ENCODE peak calls at places on chromosome 18, in six cellular contexts. F, W, I, H, G and V are unnamed samples.

GRCh38 chr18:11885278-11885991 is 22.7 kb downstream of the MPPE1 start:
- DNase-seq in G (no peak), W (no peak), H (no peak), I (no peak), F (no peak), V (peak; percentile 64)

GRCh38 chr18:79634186-79634585 is 45.4 kb upstream of the CTDP1 start:
- DNase-seq in H (no peak), I (no peak), F (no peak), W (no peak), G (no peak), V (no peak)

GRCh38 chr18:37987901-37988300 is 422.3 kb upstream of the CELF4 start:
- DNase-seq in I (no peak), W (no peak), G (no peak), F (no peak), H (no peak), V (no peak)

GRCh38 chr18:44696892-44697291 is 16.2 kb downstream of the SETBP1 start:
- DNase-seq in W (peak; percentile 37), G (no peak), I (no peak), H (no peak), F (no peak), V (peak; percentile 40)

GRCh38 chr18:44259610-44260009 is 421.1 kb upstream of the SETBP1 start:
- DNase-seq in I (no peak), G (no peak), W (no peak), H (no peak), F (no peak), V (no peak)

GRCh38 chr18:73509460-73509859 is 638.2 kb downstream of the FBXO15 start:
- DNase-seq in F (peak; percentile 33), I (no peak), G (no peak), H (no peak), W (no peak), V (no peak)

GRCh38 chr18:55228191-55228590 is 268.9 kb upstream of the CCDC68 start:
- DNase-seq in I (no peak), H (no peak), G (no peak), W (peak; percentile 81), F (peak; percentile 72), V (no peak)

GRCh38 chr18:57359433-57359832 is 7.1 kb downstream of the ST8SIA3 start:
- DNase-seq in G (no peak), I (no peak), W (no peak), H (no peak), F (no peak), V (no peak)

GRCh38 chr18:74116628-74117554 is 30.7 kb downstream of the FBXO15 start:
- DNase-seq in G (no peak), I (peak; percentile 8), F (peak; percentile 65), W (peak; percentile 56), H (peak; percentile 17), V (peak; percentile 58)

GRCh38 chr18:28791101-28791500 is 614.2 kb upstream of the CDH2 start:
- DNase-seq in W (no peak), H (no peak), G (no peak), I (no peak), F (no peak), V (no peak)

GRCh38 chr18:77098033-77098432 is 34.5 kb downstream of the MBP start:
- DNase-seq in G (no peak), H (no peak), I (no peak), W (no peak), F (peak; percentile 84), V (no peak)

GRCh38 chr18:9226463-9226862 is 89.9 kb downstream of the ANKRD12 start:
- DNase-seq in W (no peak), H (no peak), F (no peak), G (no peak), I (no peak), V (no peak)

GRCh38 chr18:7105268-7105667 is 12.3 kb downstream of the LAMA1 start:
- DNase-seq in G (no peak), F (no peak), I (no peak), H (no peak), W (no peak), V (no peak)

GRCh38 chr18:72566327-72566726 is 22.2 kb upstream of the CBLN2 start:
- DNase-seq in I (no peak), H (no peak), G (no peak), F (no peak), W (no peak), V (no peak)

GRCh38 chr18:8744656-8745055 is 39.3 kb downstream of the MTCL1 start:
- DNase-seq in F (peak; percentile 42), G (no peak), I (no peak), W (no peak), H (no peak), V (no peak)

GRCh38 chr18:36296591-36297418 is 708 bp upstream of the FHOD3 start:
- DNase-seq in G (no peak), I (peak; percentile 40), F (peak; percentile 77), W (peak; percentile 88), H (peak; percentile 73), V (peak; percentile 82)

GRCh38 chr18:28689591-28689990 is 512.7 kb upstream of the CDH2 start:
- DNase-seq in F (no peak), W (no peak), H (no peak), G (no peak), I (no peak), V (no peak)

GRCh38 chr18:64936671-64937070 is 787.8 kb upstream of the LINC00305 start:
- DNase-seq in H (no peak), G (no peak), W (no peak), F (no peak), I (no peak), V (no peak)

GRCh38 chr18:12376034-12376717 is 851 bp downstream of the AFG3L2 start:
- DNase-seq in H (no peak), G (no peak), I (no peak), W (peak; percentile 33), F (no peak), V (peak; percentile 39)

GRCh38 chr18:61546598-61546997 is 213.4 kb downstream of the CDH20 start:
- DNase-seq in H (no peak), I (peak; percentile 7), G (no peak), W (no peak), F (peak; percentile 86), V (peak; percentile 24)

GRCh38 chr18:50662775-50663383 is 103.0 kb downstream of the MAPK4 start:
- DNase-seq in I (no peak), H (no peak), F (no peak), G (no peak), W (peak; percentile 72), V (no peak)

GRCh38 chr18:37188016-37188791 is 359.3 kb downstream of the KIAA1328 start:
- DNase-seq in I (no peak), F (peak; percentile 4), W (peak; percentile 54), G (no peak), H (no peak), V (no peak)

GRCh38 chr18:21912339-21913239 is 172.0 kb downstream of the MIB1 start:
- DNase-seq in I (no peak), F (no peak), W (peak; percentile 54), G (no peak), H (no peak), V (no peak)

GRCh38 chr18:21916594-21916993 is 176.0 kb downstream of the MIB1 start:
- DNase-seq in F (no peak), W (no peak), I (no peak), H (no peak), G (no peak), V (no peak)

GRCh38 chr18:21915546-21915945 is 175.0 kb downstream of the MIB1 start:
- DNase-seq in F (no peak), G (no peak), W (no peak), H (no peak), I (no peak), V (no peak)

GRCh38 chr18:21911551-21911950 is 171.0 kb downstream of the MIB1 start:
- DNase-seq in G (no peak), F (no peak), H (no peak), I (no peak), W (no peak), V (no peak)

DNA sequence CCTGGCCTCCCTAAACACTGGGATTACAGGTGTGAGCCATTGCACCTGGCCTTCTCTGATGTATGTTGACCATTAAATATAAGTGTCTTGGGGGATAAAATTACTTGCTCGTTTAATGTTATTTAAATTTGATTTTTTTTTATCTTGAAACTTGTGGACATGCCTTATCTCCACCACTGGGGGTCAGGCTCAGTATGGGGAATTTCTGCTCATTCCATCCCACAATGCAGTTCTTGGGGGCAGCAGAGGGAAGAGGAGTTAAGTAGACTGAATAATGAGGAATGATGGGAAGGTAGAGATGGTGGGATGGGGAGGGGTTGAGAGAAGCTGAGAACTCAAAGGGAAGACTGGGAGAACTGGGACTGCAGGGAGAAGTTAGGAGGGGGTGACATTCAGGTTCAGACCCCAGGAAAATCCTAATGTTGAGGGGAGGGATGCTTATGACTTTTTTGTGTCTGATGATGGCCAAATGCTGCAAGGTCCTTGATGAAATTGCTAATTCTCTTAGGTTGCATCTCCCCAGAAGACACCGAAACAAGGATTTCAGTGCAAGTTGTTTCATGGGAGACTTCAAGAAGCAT is 174.2 kb downstream of the MIB1 start:
- DNase-seq in G (no peak), W (peak; percentile 77), H (no peak), F (peak; percentile 62), I (peak; percentile 59), V (peak; percentile 78)
- TF ChIP-seq CTCF in G (peak; percentile 44), W (peak; percentile 83), H (peak; percentile 21), F (peak; percentile 86), I (peak; percentile 67), V (peak; percentile 75)

DNA sequence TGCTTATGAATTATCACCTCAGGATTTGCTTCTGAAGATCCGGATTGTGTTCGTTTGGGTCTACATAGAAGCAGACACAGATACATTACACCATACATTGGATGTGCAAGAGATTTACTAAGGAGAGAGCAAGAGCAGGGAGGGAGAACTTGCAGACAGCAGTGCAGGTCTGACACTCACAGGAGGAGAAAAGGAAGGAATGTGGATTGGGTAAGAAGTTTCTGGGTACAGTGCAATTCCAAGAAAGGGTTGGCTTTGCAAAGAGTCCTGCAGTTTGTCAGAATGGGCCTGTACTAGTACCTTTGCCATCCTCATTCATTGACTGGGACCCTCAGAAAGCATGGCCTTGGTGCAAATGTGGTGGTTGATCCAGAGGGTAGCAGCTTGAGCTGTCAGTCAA is 4.8 kb upstream of the THOC1 start:
- DNase-seq in F (no peak), H (no peak), W (no peak), G (no peak), I (no peak), V (no peak)
- H3K4me2 ChIP-seq in F (no peak overlapping the region), H (no peak overlapping the region), W (peak overlapping the region; percentile 29), G (no peak overlapping the region), I (no peak overlapping the region), V (no peak overlapping the region)

DNA sequence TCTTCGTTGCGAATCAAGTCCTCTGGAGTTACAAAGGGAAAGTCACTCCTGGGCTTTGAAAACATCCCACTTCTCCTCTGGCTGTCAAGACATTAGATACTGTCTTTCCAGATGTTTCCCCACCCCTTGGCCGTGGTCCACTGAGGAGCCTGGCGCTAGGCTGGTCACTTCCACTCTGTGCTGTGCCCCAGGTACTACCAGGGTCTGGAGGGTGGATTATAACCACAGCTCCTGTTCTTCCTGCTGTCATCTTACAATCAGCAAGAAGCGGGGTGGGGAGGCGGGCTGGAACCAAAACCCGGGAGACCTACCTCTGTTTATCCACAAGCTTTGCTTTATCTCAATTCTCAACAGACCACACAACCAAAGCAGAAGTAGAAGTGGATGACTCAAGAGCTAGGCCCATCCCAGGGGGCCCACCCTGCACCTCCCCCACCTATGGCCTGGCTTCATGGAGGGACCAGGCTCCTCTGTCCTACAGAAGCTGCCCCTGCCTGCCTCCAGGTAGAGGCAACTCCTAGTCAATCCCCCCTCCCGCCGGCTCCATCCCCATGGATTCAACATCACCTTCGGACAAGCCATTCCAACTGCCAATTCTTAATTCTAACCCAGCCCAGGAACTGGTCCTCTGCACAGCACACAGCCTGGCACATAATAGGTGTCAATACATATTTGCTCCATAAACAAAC is 17.8 kb downstream of the SMAD7 start:
- DNase-seq in F (no peak), H (no peak), G (no peak), I (no peak), W (no peak), V (no peak)
- H4K20me1 ChIP-seq in F (peaks cover 94% of the 10 kb centered on the region), H (no peaks in the 10 kb centered on the region), G (no peaks in the 10 kb centered on the region), I (peaks cover 4% of the 10 kb centered on the region), W (peaks cover 7% of the 10 kb centered on the region), V (peaks cover 86% of the 10 kb centered on the region)

GRCh38 chr18:2814928-2815327 is 31.9 kb upstream of the EMILIN2 start:
- DNase-seq in F (no peak), H (no peak), W (no peak), I (no peak), G (no peak), V (no peak)
- TF ChIP-seq CTCF in F (no peak), H (no peak), W (no peak), I (no peak), G (no peak), V (no peak)